ENCODE peak calls at places on chromosomes 4 and X, in four cellular contexts. R is suprapubic skin, Q is astrocyte, T is aorta. I is an unnamed sample. For H3K9me3, the result is how much of the 10 kb centered on the place peaks cover.

GRCh38 chr4:15003891-15004700 is 1.8 kb downstream of the CPEB2 start:
- DNase-seq in R (peak), Q (no peak), T (peak), I (no peak)

GRCh38 chr4:52748432-52748831 is 2.8 kb downstream of the ERVMER34-1 start:
- DNase-seq in R (no peak), Q (no peak), T (no peak), I (no peak)

GRCh38 chr4:140116442-140117104 is 37.4 kb downstream of the MAML3 start:
- DNase-seq in R (no peak), Q (peak), T (no peak), I (no peak)

GRCh38 chr4:121946644-121947043 is 5.2 kb downstream of the TRPC3 start:
- DNase-seq in R (no peak), Q (no peak), T (no peak), I (no peak)

GRCh38 chr4:168514249-168514852 is 17.5 kb downstream of the PALLD start:
- DNase-seq in R (no peak), Q (no peak), T (no peak), I (no peak)

GRCh38 chr4:90127706-90128345 is 632 bp downstream of the CCSER1 start:
- DNase-seq in R (no peak), Q (peak), T (peak), I (no peak)

GRCh38 chr4:1714303-1715001 is 2.3 kb upstream of the SLBP start:
- DNase-seq in R (no peak), Q (no peak), T (no peak), I (no peak)

GRCh38 chr4:65589331-65589730 is 81.0 kb downstream of the EPHA5 start:
- DNase-seq in R (no peak), Q (no peak), T (no peak), I (no peak)

GRCh38 chrX:23333842-23334535 is 660 bp upstream of the PTCHD1 start:
- DNase-seq in R (no peak), Q (no peak), T (no peak), I (no peak)

GRCh38 chr4:2686379-2687265 is 69.5 kb downstream of the TNIP2 start:
- DNase-seq in R (no peak), Q (no peak), T (no peak), I (no peak)

GRCh38 chr4:83212041-83212851 is 72.4 kb downstream of the COQ2 start:
- DNase-seq in R (no peak), Q (no peak), T (no peak), I (no peak)

GRCh38 chr4:83216856-83217683 is 67.5 kb downstream of the COQ2 start:
- DNase-seq in R (no peak), Q (no peak), T (no peak), I (no peak)

GRCh38 chr4:83217721-83218522 is 66.7 kb downstream of the COQ2 start:
- DNase-seq in R (no peak), Q (no peak), T (no peak), I (no peak)

GRCh38 chr4:83213640-83214039 is 71.0 kb downstream of the COQ2 start:
- DNase-seq in R (no peak), Q (no peak), T (no peak), I (no peak)

GRCh38 chr4:83214079-83214478 is 70.5 kb downstream of the COQ2 start:
- DNase-seq in R (no peak), Q (no peak), T (no peak), I (no peak)
- H3K9me3 ChIP-seq in R (under half), Q (under half), T (under half), I (under half)

DNA sequence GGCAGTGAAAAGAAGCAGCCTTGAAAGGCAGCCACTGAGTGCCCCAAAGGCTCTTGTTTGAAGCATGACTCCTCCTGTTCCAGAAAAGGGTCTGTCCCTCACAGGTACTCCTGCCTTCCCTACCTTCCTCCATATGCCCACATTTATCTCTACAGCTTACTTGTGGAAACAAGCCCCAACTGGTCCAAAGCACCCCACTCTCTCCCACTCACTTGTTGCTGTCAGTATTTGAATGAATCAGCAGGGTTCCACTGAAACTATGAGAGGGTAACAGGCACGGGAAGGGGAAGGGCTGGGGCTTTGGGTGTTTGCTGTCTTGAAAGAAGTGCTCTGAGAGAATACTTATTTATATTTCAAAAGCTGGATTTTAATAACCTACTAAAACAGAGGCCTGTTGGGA is 34.9 kb downstream of the GPR143 start:
- DNase-seq in R (no peak), Q (no peak), T (no peak), I (no peak)
- H3K9me3 ChIP-seq in R (under half), Q (under half), T (under half), I (under half)

GRCh38 chrX:142134533-142134932 is 70.6 kb downstream of the MAGEC2 start:
- DNase-seq in R (no peak), Q (no peak), T (no peak), I (no peak)
- H3K9me3 ChIP-seq in R (under half), Q (under half), T (under half), I (under half)

GRCh38 chr4:154345359-154345758 is 146.2 kb downstream of the DCHS2 start:
- DNase-seq in R (no peak), Q (no peak), T (no peak), I (no peak)
- H3K9me3 ChIP-seq in R (under half), Q (under half), T (under half), I (under half)

GRCh38 chr4:102860928-102861327 is 7.9 kb upstream of the CISD2 start:
- DNase-seq in R (no peak), Q (no peak), T (no peak), I (no peak)

GRCh38 chr4:102858828-102859464 is 9.8 kb upstream of the CISD2 start:
- DNase-seq in R (no peak), Q (no peak), T (no peak), I (no peak)

GRCh38 chr4:102867278-102868152 is 1.3 kb upstream of the CISD2 start:
- DNase-seq in R (no peak), Q (no peak), T (no peak), I (no peak)

GRCh38 chr4:102862016-102862415 is 6.8 kb upstream of the CISD2 start:
- DNase-seq in R (no peak), Q (no peak), T (no peak), I (no peak)

DNA sequence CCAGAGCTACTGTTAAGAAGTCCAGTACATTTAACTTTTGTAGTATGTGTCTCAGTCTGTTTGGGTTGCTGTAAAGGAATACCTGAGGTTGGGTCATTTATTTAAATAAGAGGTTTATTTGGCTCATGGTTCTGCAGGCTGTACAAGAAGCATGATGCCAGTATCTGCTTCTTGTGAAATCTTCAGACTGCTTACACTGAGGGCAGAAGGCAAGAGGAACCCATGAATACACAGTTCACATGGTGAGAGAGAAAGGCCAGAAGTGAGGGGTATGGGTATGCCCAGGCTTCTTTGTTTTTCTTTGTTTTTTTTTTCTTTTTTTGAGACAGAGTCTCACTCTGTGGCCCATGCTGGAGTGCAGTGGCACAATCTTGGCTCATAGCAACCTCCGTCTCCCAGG is 6.0 kb upstream of the CISD2 start:
- DNase-seq in R (no peak), Q (no peak), T (no peak), I (no peak)
- H3K9me3 ChIP-seq in R (under half), Q (under half), T (under half), I (under half)

DNA sequence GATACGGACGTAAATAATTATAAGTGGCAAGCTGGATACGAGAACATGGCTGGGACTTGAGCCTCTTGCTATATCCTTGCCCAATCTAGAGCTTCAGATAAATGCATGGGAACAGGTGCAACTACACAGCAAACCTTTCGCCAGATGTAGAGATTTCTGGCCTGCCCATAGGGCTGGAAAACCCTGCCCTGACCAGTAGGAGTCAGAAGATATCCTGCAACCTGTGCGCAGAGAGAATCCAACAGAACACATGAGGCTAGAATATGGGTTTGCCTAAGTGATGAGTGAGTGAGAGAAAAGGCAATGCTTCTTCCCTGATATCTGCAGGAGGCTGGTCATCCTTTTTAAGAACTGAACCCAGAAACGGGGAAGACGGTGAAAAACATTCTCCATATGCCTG is 805.3 kb upstream of the TENM3 start:
- DNase-seq in R (no peak), Q (no peak), T (no peak), I (no peak)
- H3K9me3 ChIP-seq in R (under half), Q (under half), T (under half), I (under half)

GRCh38 chr4:38774181-38774580 is 8.6 kb downstream of the TLR10 start:
- DNase-seq in R (no peak), Q (no peak), T (no peak), I (no peak)
- H3K9me3 ChIP-seq in R (under half), Q (under half), T (under half), I (under half)

GRCh38 chr4:386708-387105 is 49.1 kb downstream of the ZNF141 start:
- DNase-seq in R (no peak), Q (no peak), T (no peak), I (no peak)
- H3K9me3 ChIP-seq in R (half or more), Q (under half), T (under half), I (half or more)